ENCODE peak calls at places on chromosomes 16 and 17, in eight cellular contexts. E, R, U, V, Q, T, S and H are unnamed samples. For H3K9me3, the result is how much of the 10 kb centered on the place peaks cover.

GRCh38 chr17:39090400-39090799 is 61.0 kb downstream of the PLXDC1 start:
- DNase-seq in E (no peak), R (no peak), U (no peak), V (no peak), Q (no peak), T (no peak), S (no peak), H (no peak)

GRCh38 chr17:15883617-15884111 is 61.3 kb upstream of the ADORA2B start:
- DNase-seq in E (peak), R (peak), U (no peak), V (no peak), Q (no peak), T (peak), S (no peak), H (no peak)

GRCh38 chr16:88785106-88785924 is at the start of gene PIEZO1:
- DNase-seq in E (peak), R (no peak), U (peak), V (peak), Q (peak), T (peak), S (peak), H (peak)

GRCh38 chr16:3484328-3485096 is 10.8 kb downstream of the C16orf90 start:
- DNase-seq in E (no peak), R (no peak), U (no peak), V (no peak), Q (no peak), T (no peak), S (peak), H (no peak)

GRCh38 chr17:56678249-56679144 is 85.0 kb downstream of the NOG start:
- DNase-seq in E (no peak), R (no peak), U (no peak), V (no peak), Q (peak), T (peak), S (peak), H (peak)

GRCh38 chr17:47199627-47200324 is 9.4 kb upstream of the MYL4 start:
- DNase-seq in E (no peak), R (no peak), U (peak), V (peak), Q (no peak), T (no peak), S (no peak), H (no peak)

GRCh38 chr16:11791144-11791828 is 5.8 kb downstream of the ZC3H7A start:
- DNase-seq in E (no peak), R (no peak), U (no peak), V (no peak), Q (peak), T (no peak), S (no peak), H (no peak)

GRCh38 chr17:73798111-73798748 is 154.0 kb upstream of the SDK2 start:
- DNase-seq in E (peak), R (no peak), U (no peak), V (no peak), Q (no peak), T (peak), S (no peak), H (peak)

GRCh38 chr17:64466019-64466735 is 17.3 kb downstream of the MILR1 start:
- DNase-seq in E (no peak), R (no peak), U (no peak), V (no peak), Q (peak), T (no peak), S (no peak), H (no peak)

GRCh38 chr17:73742915-73743314 is 98.7 kb upstream of the SDK2 start:
- DNase-seq in E (no peak), R (no peak), U (no peak), V (no peak), Q (no peak), T (no peak), S (no peak), H (no peak)

GRCh38 chr17:77542551-77543490 is 402.1 kb downstream of the SEC14L1 start:
- DNase-seq in E (peak), R (peak), U (peak), V (peak), Q (peak), T (peak), S (peak), H (peak)

GRCh38 chr16:50585331-50585776 is 37.2 kb downstream of the NKD1 start:
- DNase-seq in E (no peak), R (no peak), U (no peak), V (no peak), Q (no peak), T (peak), S (no peak), H (peak)

GRCh38 chr16:66493490-66494401 is 56.2 kb downstream of the TK2 start:
- DNase-seq in E (no peak), R (no peak), U (no peak), V (no peak), Q (no peak), T (no peak), S (no peak), H (no peak)

GRCh38 chr17:71084219-71084618 is 914.9 kb downstream of the KCNJ2 start:
- DNase-seq in E (peak), R (peak), U (peak), V (peak), Q (peak), T (peak), S (peak), H (peak)

GRCh38 chr17:42784361-42784760 is 4.0 kb downstream of the WNK4 start:
- DNase-seq in E (no peak), R (no peak), U (no peak), V (no peak), Q (no peak), T (no peak), S (no peak), H (no peak)

GRCh38 chr17:49633250-49633649 is 44.6 kb downstream of the SPOP start:
- DNase-seq in E (no peak), R (no peak), U (no peak), V (no peak), Q (no peak), T (no peak), S (no peak), H (no peak)

GRCh38 chr16:66342294-66342900 is 24.1 kb upstream of the CDH5 start:
- DNase-seq in E (peak), R (no peak), U (peak), V (no peak), Q (peak), T (peak), S (peak), H (peak)

GRCh38 chr17:13474073-13474800 is 127.5 kb downstream of the HS3ST3A1 start:
- DNase-seq in E (no peak), R (no peak), U (no peak), V (no peak), Q (no peak), T (no peak), S (no peak), H (no peak)

GRCh38 chr16:58160855-58161254 is 31.7 kb upstream of the CFAP20 start:
- DNase-seq in E (no peak), R (no peak), U (no peak), V (no peak), Q (no peak), T (peak), S (no peak), H (no peak)

GRCh38 chr16:29925805-29926674 is at the start of gene KCTD13:
- DNase-seq in E (peak), R (peak), U (peak), V (peak), Q (peak), T (peak), S (peak), H (peak)

GRCh38 chr16:2774161-2774891 is 2.8 kb downstream of the ELOB start:
- DNase-seq in E (no peak), R (no peak), U (no peak), V (no peak), Q (no peak), T (no peak), S (no peak), H (no peak)

GRCh38 chr16:85872666-85873561 is 26.0 kb upstream of the IRF8 start:
- DNase-seq in E (no peak), R (no peak), U (no peak), V (no peak), Q (no peak), T (no peak), S (no peak), H (no peak)

GRCh38 chr16:81779540-81780320 is 639 bp downstream of the PLCG2 start:
- DNase-seq in E (no peak), R (no peak), U (no peak), V (no peak), Q (peak), T (peak), S (no peak), H (peak)

GRCh38 chr17:5120036-5120435 is 4.2 kb downstream of the USP6 start:
- DNase-seq in E (no peak), R (no peak), U (no peak), V (no peak), Q (no peak), T (no peak), S (no peak), H (no peak)

GRCh38 chr17:5126719-5127488 is 11.1 kb downstream of the USP6 start:
- DNase-seq in E (no peak), R (no peak), U (no peak), V (no peak), Q (no peak), T (no peak), S (no peak), H (no peak)

GRCh38 chr17:5122586-5123342 is 6.9 kb downstream of the USP6 start:
- DNase-seq in E (no peak), R (no peak), U (no peak), V (no peak), Q (peak), T (peak), S (peak), H (peak)

GRCh38 chr17:5121186-5121841 is 5.5 kb downstream of the USP6 start:
- DNase-seq in E (no peak), R (no peak), U (no peak), V (no peak), Q (no peak), T (no peak), S (no peak), H (no peak)

DNA sequence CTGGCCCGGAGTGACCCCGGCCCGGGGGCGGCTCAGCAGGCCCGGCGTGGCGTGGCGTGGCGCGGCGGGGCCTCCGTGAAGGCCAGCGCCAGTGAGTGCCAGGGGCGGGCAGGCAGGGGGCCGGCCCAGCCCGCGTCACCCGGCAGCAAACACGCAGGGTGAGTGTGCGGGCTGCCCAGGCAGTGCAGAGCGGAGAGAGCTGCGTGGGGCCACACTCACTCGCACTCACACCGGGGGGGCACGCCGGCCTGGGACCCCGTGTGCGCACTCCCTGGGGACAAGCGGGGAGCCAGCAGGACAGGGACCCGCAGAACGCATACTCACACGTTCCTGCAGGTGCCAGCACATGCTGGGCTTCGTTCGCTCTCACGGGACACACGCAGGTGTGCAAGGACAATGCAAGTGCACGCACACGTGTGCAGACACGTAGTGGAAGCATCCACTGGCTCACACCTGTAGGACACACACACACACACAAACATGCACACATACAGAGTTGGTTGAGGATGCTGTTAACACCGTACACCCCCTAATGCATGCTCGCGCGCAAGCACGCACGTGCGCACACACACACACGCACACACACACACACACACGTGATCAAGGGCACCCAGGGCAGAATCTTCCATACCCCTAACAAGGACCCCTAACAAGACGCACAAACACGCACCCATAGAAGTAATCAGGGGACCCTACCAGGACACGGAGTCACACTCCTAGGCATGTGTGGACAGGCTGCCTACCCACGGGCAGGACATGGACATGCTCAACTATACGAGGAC is 7.7 kb downstream of the USP6 start:
- DNase-seq in E (no peak), R (no peak), U (no peak), V (no peak), Q (no peak), T (peak), S (no peak), H (no peak)
- H3K4me2 ChIP-seq in E (no peak), R (no peak), U (no peak), V (no peak), Q (no peak), T (no peak), S (no peak), H (peak)

DNA sequence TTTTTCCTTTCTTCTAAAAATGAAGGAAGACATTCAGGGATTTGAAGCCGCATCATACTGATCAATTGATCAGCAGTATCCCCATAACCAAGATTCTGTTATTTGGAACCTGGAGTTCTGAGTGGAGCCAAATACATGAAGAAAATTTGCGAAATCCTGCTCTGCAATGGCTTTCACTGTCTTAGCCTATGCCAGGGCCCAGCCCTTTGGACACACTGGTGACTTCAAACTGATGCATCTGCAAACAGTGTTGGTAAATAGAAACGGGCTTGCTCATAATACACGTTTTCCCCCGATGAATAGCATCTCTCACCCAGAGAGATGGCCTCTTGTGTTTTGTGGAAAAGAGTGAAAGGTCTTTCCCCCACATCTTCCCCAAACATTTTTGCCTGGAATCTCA is 87.6 kb upstream of the TOX3 start:
- DNase-seq in E (no peak), R (no peak), U (no peak), V (no peak), Q (no peak), T (no peak), S (no peak), H (no peak)
- TF ChIP-seq EZH2phosphoT487 in E (no peak), R (no peak), U (no peak), V (no peak), Q (no peak), T (no peak), S (no peak), H (no peak)

GRCh38 chr17:22462461-22462860 is 770.1 kb downstream of the KCNJ18 start:
- DNase-seq in E (no peak), R (no peak), U (no peak), V (no peak), Q (no peak), T (no peak), S (no peak), H (no peak)
- H3K9me3 ChIP-seq in E (under half), R (under half), U (under half), V (under half), Q (under half), T (under half), S (under half), H (under half)

GRCh38 chr16:264440-264951 is 11.2 kb downstream of the RGS11 start:
- DNase-seq in E (no peak), R (no peak), U (no peak), V (no peak), Q (no peak), T (no peak), S (peak), H (no peak)
- H3K4me2 ChIP-seq in E (no peak), R (no peak), U (no peak), V (no peak), Q (no peak), T (no peak), S (no peak), H (no peak)